ENCODE peak calls at places on chromosomes 16 and 17, in seven cellular contexts. X is RCC 7860; W is T-helper 1 cell; P is substantia nigra; Q is lower lobe of right lung; T is PC-9; Z is stimulated activated CD4-positive, alpha-beta T cell treated with anti-CD3 and anti-CD28 coated beads, Interleukin-1b, Interleukin-23, amount 100 ng/mL, for 1 hour. J is an unnamed sample.
A peak's percentile ranks its signal among the peaks of the same experiment; 100 is the strongest.

GRCh38 chr17:1629647-1630310 is 1.1 kb upstream of the SLC43A2 start:
- DNase-seq in T (peak; percentile 75), Z (peak; percentile 32), X (peak; percentile 7), W (peak; percentile 51), Q (peak; percentile 87), P (peak; percentile 53), J (no peak)

GRCh38 chr17:30824002-30824355 is 513 bp downstream of the CRLF3 start:
- DNase-seq in P (peak; percentile 19), X (no peak), Z (no peak), W (peak; percentile 20), T (no peak), Q (no peak), J (peak; percentile 20)

GRCh38 chr17:79618383-79619067 is 7.7 kb upstream of the RBFOX3 start:
- DNase-seq in T (no peak), Z (no peak), Q (peak; percentile 8), P (no peak), X (no peak), W (no peak), J (no peak)

GRCh38 chr17:33838281-33838680 is 416.8 kb upstream of the CCL2 start:
- DNase-seq in T (no peak), Q (no peak), Z (no peak), W (no peak), X (no peak), P (no peak), J (no peak)

GRCh38 chr17:73231363-73231762 is 30.3 kb downstream of the CPSF4L start:
- DNase-seq in T (peak; percentile 7), Q (no peak), W (no peak), P (no peak), Z (no peak), X (no peak), J (peak; percentile 29)

GRCh38 chr16:6926762-6927161 is 405.9 kb upstream of the RBFOX1 start:
- DNase-seq in W (no peak), Z (no peak), X (no peak), P (no peak), T (no peak), Q (no peak), J (no peak)

GRCh38 chr17:66948061-66948750 is 16.3 kb upstream of the CACNG4 start:
- DNase-seq in Z (no peak), X (no peak), Q (peak; percentile 34), P (no peak), W (no peak), T (no peak), J (no peak)

GRCh38 chr17:83191388-83192160 is 112.2 kb downstream of the METRNL start:
- DNase-seq in Q (peak; percentile 36), P (no peak), T (no peak), Z (no peak), X (no peak), W (no peak), J (no peak)

GRCh38 chr16:3646348-3646920 is 8.1 kb upstream of the DNASE1 start:
- DNase-seq in Z (no peak), T (peak; percentile 92), X (no peak), W (no peak), P (no peak), Q (peak; percentile 34), J (no peak)

GRCh38 chr16:66580605-66581209 is 1.4 kb downstream of the CMTM2 start:
- DNase-seq in T (peak; percentile 25), X (no peak), P (no peak), W (no peak), Q (no peak), Z (no peak), J (peak; percentile 45)

GRCh38 chr16:56369202-56369601 is 56.1 kb downstream of the AMFR start:
- DNase-seq in P (no peak), Q (no peak), Z (no peak), W (no peak), T (no peak), X (no peak), J (no peak)

GRCh38 chr17:41063449-41063848 is 2.2 kb downstream of the KRTAP2-4 start:
- DNase-seq in Q (no peak), W (no peak), X (no peak), P (no peak), T (no peak), Z (no peak), J (no peak)

GRCh38 chr16:75420987-75421819 is 12.1 kb downstream of the CFDP1 start:
- DNase-seq in Z (no peak), W (no peak), P (peak; percentile 12), T (peak; percentile 58), X (peak; percentile 22), Q (peak; percentile 84), J (no peak)